ENCODE peak calls at places on chromosomes 1 and 21, in seven cellular contexts. One of them, this sample, is unnamed.

GRCh38 chr21:42614811-42615342 is 38.5 kb upstream of the PDE9A start:
- DNase-seq in neural crest cell: no peak
- DNase-seq in heart left ventricle: no peak
- DNase-seq in HTR-8/SVneo: peak; percentile 56
- DNase-seq in fibroblast of mammary gland: peak; percentile 34
- DNase-seq in astrocyte of the spinal cord: no peak
- DNase-seq in activated CD4-positive, alpha-beta T cell treated with anti-CD3 and anti-CD28 coated beads, Interleukin-2, amount 50 U/mL, for 4 hours: peak; percentile 43
- DNase-seq in this sample: no peak

GRCh38 chr1:62144238-62144831 is 50.3 kb upstream of the L1TD1 start:
- DNase-seq in HTR-8/SVneo: peak; percentile 27
- DNase-seq in heart left ventricle: no peak
- DNase-seq in fibroblast of mammary gland: peak; percentile 48
- DNase-seq in neural crest cell: peak; percentile 63
- DNase-seq in astrocyte of the spinal cord: peak; percentile 69
- DNase-seq in activated CD4-positive, alpha-beta T cell treated with anti-CD3 and anti-CD28 coated beads, Interleukin-2, amount 50 U/mL, for 4 hours: no peak
- DNase-seq in this sample: peak; percentile 29

GRCh38 chr1:223886516-223886921 is 40.8 kb upstream of the TP53BP2 start:
- DNase-seq in neural crest cell: no peak
- DNase-seq in heart left ventricle: no peak
- DNase-seq in activated CD4-positive, alpha-beta T cell treated with anti-CD3 and anti-CD28 coated beads, Interleukin-2, amount 50 U/mL, for 4 hours: no peak
- DNase-seq in fibroblast of mammary gland: no peak
- DNase-seq in astrocyte of the spinal cord: no peak
- DNase-seq in HTR-8/SVneo: no peak
- DNase-seq in this sample: no peak

GRCh38 chr21:39033878-39034589 is 149.2 kb downstream of the PSMG1 start:
- DNase-seq in HTR-8/SVneo: no peak
- DNase-seq in neural crest cell: no peak
- DNase-seq in fibroblast of mammary gland: no peak
- DNase-seq in heart left ventricle: no peak
- DNase-seq in activated CD4-positive, alpha-beta T cell treated with anti-CD3 and anti-CD28 coated beads, Interleukin-2, amount 50 U/mL, for 4 hours: no peak
- DNase-seq in astrocyte of the spinal cord: peak; percentile 36
- DNase-seq in this sample: no peak

GRCh38 chr1:169707917-169708604 is 3.4 kb downstream of the SELL start:
- DNase-seq in neural crest cell: no peak
- DNase-seq in fibroblast of mammary gland: no peak
- DNase-seq in HTR-8/SVneo: no peak
- DNase-seq in astrocyte of the spinal cord: no peak
- DNase-seq in activated CD4-positive, alpha-beta T cell treated with anti-CD3 and anti-CD28 coated beads, Interleukin-2, amount 50 U/mL, for 4 hours: peak; percentile 40
- DNase-seq in heart left ventricle: no peak
- DNase-seq in this sample: no peak

GRCh38 chr1:10643607-10644306 is 152.7 kb downstream of the CASZ1 start:
- DNase-seq in HTR-8/SVneo: no peak
- DNase-seq in fibroblast of mammary gland: no peak
- DNase-seq in neural crest cell: no peak
- DNase-seq in heart left ventricle: no peak
- DNase-seq in activated CD4-positive, alpha-beta T cell treated with anti-CD3 and anti-CD28 coated beads, Interleukin-2, amount 50 U/mL, for 4 hours: no peak
- DNase-seq in astrocyte of the spinal cord: no peak
- DNase-seq in this sample: no peak

GRCh38 chr21:41564871-41565281 is 56.9 kb upstream of the TMPRSS2 start:
- DNase-seq in fibroblast of mammary gland: peak; percentile 93
- DNase-seq in astrocyte of the spinal cord: peak; percentile 7
- DNase-seq in HTR-8/SVneo: no peak
- DNase-seq in activated CD4-positive, alpha-beta T cell treated with anti-CD3 and anti-CD28 coated beads, Interleukin-2, amount 50 U/mL, for 4 hours: no peak
- DNase-seq in heart left ventricle: no peak
- DNase-seq in neural crest cell: no peak
- DNase-seq in this sample: no peak

GRCh38 chr1:245462161-245462560 is 307.4 kb downstream of the KIF26B start:
- DNase-seq in heart left ventricle: no peak
- DNase-seq in fibroblast of mammary gland: no peak
- DNase-seq in neural crest cell: no peak
- DNase-seq in HTR-8/SVneo: no peak
- DNase-seq in activated CD4-positive, alpha-beta T cell treated with anti-CD3 and anti-CD28 coated beads, Interleukin-2, amount 50 U/mL, for 4 hours: no peak
- DNase-seq in astrocyte of the spinal cord: no peak
- DNase-seq in this sample: no peak

GRCh38 chr21:22791986-22792560 is 1793.9 kb downstream of the NCAM2 start:
- DNase-seq in astrocyte of the spinal cord: peak; percentile 64
- DNase-seq in heart left ventricle: no peak
- DNase-seq in neural crest cell: peak; percentile 4
- DNase-seq in activated CD4-positive, alpha-beta T cell treated with anti-CD3 and anti-CD28 coated beads, Interleukin-2, amount 50 U/mL, for 4 hours: no peak
- DNase-seq in HTR-8/SVneo: peak; percentile 36
- DNase-seq in fibroblast of mammary gland: peak; percentile 28
- DNase-seq in this sample: no peak

GRCh38 chr1:160740133-160740688 is 1.2 kb downstream of the SLAMF7 start:
- DNase-seq in fibroblast of mammary gland: no peak
- DNase-seq in activated CD4-positive, alpha-beta T cell treated with anti-CD3 and anti-CD28 coated beads, Interleukin-2, amount 50 U/mL, for 4 hours: no peak
- DNase-seq in heart left ventricle: no peak
- DNase-seq in neural crest cell: no peak
- DNase-seq in HTR-8/SVneo: no peak
- DNase-seq in astrocyte of the spinal cord: no peak
- DNase-seq in this sample: no peak

GRCh38 chr1:107570768-107571167 is 394.2 kb downstream of the VAV3 start:
- DNase-seq in heart left ventricle: peak; percentile 61
- DNase-seq in HTR-8/SVneo: no peak
- DNase-seq in astrocyte of the spinal cord: no peak
- DNase-seq in activated CD4-positive, alpha-beta T cell treated with anti-CD3 and anti-CD28 coated beads, Interleukin-2, amount 50 U/mL, for 4 hours: no peak
- DNase-seq in neural crest cell: no peak
- DNase-seq in fibroblast of mammary gland: no peak
- DNase-seq in this sample: no peak

GRCh38 chr1:53346007-53346813 is 18.3 kb upstream of the LRP8 start:
- DNase-seq in activated CD4-positive, alpha-beta T cell treated with anti-CD3 and anti-CD28 coated beads, Interleukin-2, amount 50 U/mL, for 4 hours: no peak
- DNase-seq in astrocyte of the spinal cord: no peak
- DNase-seq in neural crest cell: no peak
- DNase-seq in HTR-8/SVneo: no peak
- DNase-seq in fibroblast of mammary gland: no peak
- DNase-seq in heart left ventricle: no peak
- DNase-seq in this sample: peak; percentile 6

GRCh38 chr1:61670016-61670415 is 54.9 kb downstream of the TM2D1 start:
- DNase-seq in neural crest cell: no peak
- DNase-seq in HTR-8/SVneo: no peak
- DNase-seq in activated CD4-positive, alpha-beta T cell treated with anti-CD3 and anti-CD28 coated beads, Interleukin-2, amount 50 U/mL, for 4 hours: no peak
- DNase-seq in astrocyte of the spinal cord: no peak
- DNase-seq in fibroblast of mammary gland: peak; percentile 20
- DNase-seq in heart left ventricle: no peak
- DNase-seq in this sample: no peak

GRCh38 chr1:215226755-215227154 is 144.2 kb downstream of the KCNK2 start:
- DNase-seq in HTR-8/SVneo: no peak
- DNase-seq in heart left ventricle: no peak
- DNase-seq in neural crest cell: no peak
- DNase-seq in fibroblast of mammary gland: peak; percentile 16
- DNase-seq in activated CD4-positive, alpha-beta T cell treated with anti-CD3 and anti-CD28 coated beads, Interleukin-2, amount 50 U/mL, for 4 hours: no peak
- DNase-seq in astrocyte of the spinal cord: peak; percentile 8
- DNase-seq in this sample: no peak

GRCh38 chr21:28776251-28776650 is 216.4 kb downstream of the LTN1 start:
- DNase-seq in fibroblast of mammary gland: peak; percentile 96
- DNase-seq in astrocyte of the spinal cord: peak; percentile 82
- DNase-seq in HTR-8/SVneo: no peak
- DNase-seq in neural crest cell: no peak
- DNase-seq in heart left ventricle: no peak
- DNase-seq in activated CD4-positive, alpha-beta T cell treated with anti-CD3 and anti-CD28 coated beads, Interleukin-2, amount 50 U/mL, for 4 hours: no peak
- DNase-seq in this sample: no peak

GRCh38 chr1:224168859-224169380 is 14.1 kb upstream of the DEGS1 start:
- DNase-seq in HTR-8/SVneo: no peak
- DNase-seq in astrocyte of the spinal cord: peak; percentile 94
- DNase-seq in fibroblast of mammary gland: peak; percentile 99
- DNase-seq in activated CD4-positive, alpha-beta T cell treated with anti-CD3 and anti-CD28 coated beads, Interleukin-2, amount 50 U/mL, for 4 hours: no peak
- DNase-seq in neural crest cell: no peak
- DNase-seq in heart left ventricle: no peak
- DNase-seq in this sample: no peak

GRCh38 chr1:187691439-187691838 is 862.7 kb downstream of the PLA2G4A start:
- DNase-seq in activated CD4-positive, alpha-beta T cell treated with anti-CD3 and anti-CD28 coated beads, Interleukin-2, amount 50 U/mL, for 4 hours: no peak
- DNase-seq in neural crest cell: no peak
- DNase-seq in HTR-8/SVneo: peak; percentile 21
- DNase-seq in heart left ventricle: no peak
- DNase-seq in fibroblast of mammary gland: peak; percentile 96
- DNase-seq in astrocyte of the spinal cord: peak; percentile 96
- DNase-seq in this sample: no peak

GRCh38 chr1:243473281-243474210 is 217.7 kb downstream of the SDCCAG8 start:
- DNase-seq in HTR-8/SVneo: no peak
- DNase-seq in neural crest cell: no peak
- DNase-seq in heart left ventricle: no peak
- DNase-seq in activated CD4-positive, alpha-beta T cell treated with anti-CD3 and anti-CD28 coated beads, Interleukin-2, amount 50 U/mL, for 4 hours: no peak
- DNase-seq in fibroblast of mammary gland: peak; percentile 59
- DNase-seq in astrocyte of the spinal cord: peak; percentile 64
- DNase-seq in this sample: no peak

GRCh38 chr1:21955474-21956281 is 18.6 kb upstream of the HSPG2 start:
- DNase-seq in heart left ventricle: peak; percentile 62
- DNase-seq in activated CD4-positive, alpha-beta T cell treated with anti-CD3 and anti-CD28 coated beads, Interleukin-2, amount 50 U/mL, for 4 hours: no peak
- DNase-seq in astrocyte of the spinal cord: no peak
- DNase-seq in HTR-8/SVneo: no peak
- DNase-seq in fibroblast of mammary gland: peak; percentile 28
- DNase-seq in neural crest cell: no peak
- DNase-seq in this sample: no peak

GRCh38 chr1:159012495-159012894 is 2.8 kb downstream of the IFI16 start:
- DNase-seq in neural crest cell: no peak
- DNase-seq in activated CD4-positive, alpha-beta T cell treated with anti-CD3 and anti-CD28 coated beads, Interleukin-2, amount 50 U/mL, for 4 hours: peak; percentile 52
- DNase-seq in astrocyte of the spinal cord: peak; percentile 14
- DNase-seq in fibroblast of mammary gland: peak; percentile 49
- DNase-seq in heart left ventricle: no peak
- DNase-seq in HTR-8/SVneo: no peak
- DNase-seq in this sample: no peak

GRCh38 chr1:6385673-6386191 is 7.8 kb downstream of the ACOT7 start:
- DNase-seq in activated CD4-positive, alpha-beta T cell treated with anti-CD3 and anti-CD28 coated beads, Interleukin-2, amount 50 U/mL, for 4 hours: no peak
- DNase-seq in heart left ventricle: peak; percentile 47
- DNase-seq in neural crest cell: peak; percentile 31
- DNase-seq in fibroblast of mammary gland: peak; percentile 84
- DNase-seq in astrocyte of the spinal cord: peak; percentile 85
- DNase-seq in HTR-8/SVneo: peak; percentile 59
- DNase-seq in this sample: no peak

GRCh38 chr1:109880961-109881894 is 29.4 kb upstream of the CSF1 start:
- DNase-seq in activated CD4-positive, alpha-beta T cell treated with anti-CD3 and anti-CD28 coated beads, Interleukin-2, amount 50 U/mL, for 4 hours: no peak
- DNase-seq in astrocyte of the spinal cord: no peak
- DNase-seq in fibroblast of mammary gland: no peak
- DNase-seq in heart left ventricle: no peak
- DNase-seq in neural crest cell: no peak
- DNase-seq in HTR-8/SVneo: no peak
- DNase-seq in this sample: no peak

GRCh38 chr1:11967028-11967547 is 13.2 kb upstream of the MFN2 start:
- DNase-seq in neural crest cell: no peak
- DNase-seq in activated CD4-positive, alpha-beta T cell treated with anti-CD3 and anti-CD28 coated beads, Interleukin-2, amount 50 U/mL, for 4 hours: no peak
- DNase-seq in astrocyte of the spinal cord: peak; percentile 27
- DNase-seq in heart left ventricle: no peak
- DNase-seq in fibroblast of mammary gland: peak; percentile 39
- DNase-seq in HTR-8/SVneo: peak; percentile 43
- DNase-seq in this sample: peak; percentile 35

GRCh38 chr21:41477641-41478318 is 30.2 kb downstream of the TMPRSS2 start:
- DNase-seq in fibroblast of mammary gland: no peak
- DNase-seq in astrocyte of the spinal cord: peak; percentile 44
- DNase-seq in heart left ventricle: no peak
- DNase-seq in neural crest cell: peak; percentile 22
- DNase-seq in HTR-8/SVneo: no peak
- DNase-seq in activated CD4-positive, alpha-beta T cell treated with anti-CD3 and anti-CD28 coated beads, Interleukin-2, amount 50 U/mL, for 4 hours: no peak
- DNase-seq in this sample: no peak

GRCh38 chr1:199688774-199689173 is 338.7 kb upstream of the NR5A2 start:
- DNase-seq in neural crest cell: no peak
- DNase-seq in fibroblast of mammary gland: no peak
- DNase-seq in activated CD4-positive, alpha-beta T cell treated with anti-CD3 and anti-CD28 coated beads, Interleukin-2, amount 50 U/mL, for 4 hours: no peak
- DNase-seq in HTR-8/SVneo: no peak
- DNase-seq in astrocyte of the spinal cord: no peak
- DNase-seq in heart left ventricle: no peak
- DNase-seq in this sample: no peak

GRCh38 chr1:226097866-226098625 is 35.5 kb downstream of the H3-3A start:
- DNase-seq in neural crest cell: no peak
- DNase-seq in heart left ventricle: no peak
- DNase-seq in fibroblast of mammary gland: peak; percentile 93
- DNase-seq in astrocyte of the spinal cord: peak; percentile 64
- DNase-seq in HTR-8/SVneo: no peak
- DNase-seq in activated CD4-positive, alpha-beta T cell treated with anti-CD3 and anti-CD28 coated beads, Interleukin-2, amount 50 U/mL, for 4 hours: no peak
- DNase-seq in this sample: no peak

GRCh38 chr1:117142200-117142599 is 20.7 kb upstream of the TRIM45 start:
- DNase-seq in astrocyte of the spinal cord: peak; percentile 13
- DNase-seq in neural crest cell: no peak
- DNase-seq in HTR-8/SVneo: no peak
- DNase-seq in heart left ventricle: no peak
- DNase-seq in activated CD4-positive, alpha-beta T cell treated with anti-CD3 and anti-CD28 coated beads, Interleukin-2, amount 50 U/mL, for 4 hours: no peak
- DNase-seq in fibroblast of mammary gland: peak; percentile 66
- DNase-seq in this sample: no peak

GRCh38 chr1:26069941-26070807 is 2.7 kb upstream of the TRIM63 start:
- DNase-seq in fibroblast of mammary gland: no peak
- DNase-seq in HTR-8/SVneo: no peak
- DNase-seq in neural crest cell: no peak
- DNase-seq in activated CD4-positive, alpha-beta T cell treated with anti-CD3 and anti-CD28 coated beads, Interleukin-2, amount 50 U/mL, for 4 hours: no peak
- DNase-seq in heart left ventricle: no peak
- DNase-seq in astrocyte of the spinal cord: no peak
- DNase-seq in this sample: no peak

GRCh38 chr1:203717120-203717519 is 47.9 kb upstream of the LAX1 start:
- DNase-seq in HTR-8/SVneo: no peak
- DNase-seq in neural crest cell: no peak
- DNase-seq in activated CD4-positive, alpha-beta T cell treated with anti-CD3 and anti-CD28 coated beads, Interleukin-2, amount 50 U/mL, for 4 hours: no peak
- DNase-seq in heart left ventricle: no peak
- DNase-seq in astrocyte of the spinal cord: no peak
- DNase-seq in fibroblast of mammary gland: no peak
- DNase-seq in this sample: no peak

GRCh38 chr1:183635112-183635605 is 424 bp downstream of the ARPC5 start:
- DNase-seq in fibroblast of mammary gland: no peak
- DNase-seq in activated CD4-positive, alpha-beta T cell treated with anti-CD3 and anti-CD28 coated beads, Interleukin-2, amount 50 U/mL, for 4 hours: peak; percentile 10
- DNase-seq in HTR-8/SVneo: no peak
- DNase-seq in heart left ventricle: peak; percentile 78
- DNase-seq in neural crest cell: peak; percentile 23
- DNase-seq in astrocyte of the spinal cord: no peak
- DNase-seq in this sample: peak; percentile 36

GRCh38 chr1:48817505-48818114 is 40.9 kb upstream of the BEND5 start:
- DNase-seq in activated CD4-positive, alpha-beta T cell treated with anti-CD3 and anti-CD28 coated beads, Interleukin-2, amount 50 U/mL, for 4 hours: no peak
- DNase-seq in HTR-8/SVneo: no peak
- DNase-seq in neural crest cell: peak; percentile 51
- DNase-seq in astrocyte of the spinal cord: peak; percentile 59
- DNase-seq in heart left ventricle: peak; percentile 65
- DNase-seq in fibroblast of mammary gland: peak; percentile 60
- DNase-seq in this sample: peak; percentile 55

GRCh38 chr1:239448911-239449310 is 62.5 kb downstream of the CHRM3 start:
- DNase-seq in fibroblast of mammary gland: no peak
- DNase-seq in heart left ventricle: no peak
- DNase-seq in activated CD4-positive, alpha-beta T cell treated with anti-CD3 and anti-CD28 coated beads, Interleukin-2, amount 50 U/mL, for 4 hours: no peak
- DNase-seq in neural crest cell: no peak
- DNase-seq in HTR-8/SVneo: no peak
- DNase-seq in astrocyte of the spinal cord: no peak
- DNase-seq in this sample: no peak

GRCh38 chr1:155261401-155261887 is 716 bp downstream of the SCAMP3 start:
- DNase-seq in heart left ventricle: no peak
- DNase-seq in fibroblast of mammary gland: no peak
- DNase-seq in astrocyte of the spinal cord: peak; percentile 13
- DNase-seq in HTR-8/SVneo: no peak
- DNase-seq in neural crest cell: no peak
- DNase-seq in activated CD4-positive, alpha-beta T cell treated with anti-CD3 and anti-CD28 coated beads, Interleukin-2, amount 50 U/mL, for 4 hours: no peak
- DNase-seq in this sample: no peak

GRCh38 chr1:76591963-76592362 is 275.3 kb upstream of the ST6GALNAC5 start:
- DNase-seq in heart left ventricle: no peak
- DNase-seq in activated CD4-positive, alpha-beta T cell treated with anti-CD3 and anti-CD28 coated beads, Interleukin-2, amount 50 U/mL, for 4 hours: no peak
- DNase-seq in HTR-8/SVneo: no peak
- DNase-seq in neural crest cell: no peak
- DNase-seq in fibroblast of mammary gland: no peak
- DNase-seq in astrocyte of the spinal cord: no peak
- DNase-seq in this sample: no peak